ENCODE peak calls at places on chromosomes 13 and 19, in four cellular contexts. X is BE2C, U is PC-3, T is mucosa of descending colon. E is an unnamed sample. For H3K9me3, the result is how much of the 10 kb centered on the place peaks cover.

GRCh38 chr13:113082198-113083021 is 23.2 kb upstream of the F7 start:
- DNase-seq in X (no peak), U (no peak), T (no peak), E (no peak)

GRCh38 chr19:16593181-16593580 is 21.0 kb upstream of the SLC35E1 start:
- DNase-seq in U (no peak), X (no peak), T (no peak), E (no peak)

GRCh38 chr13:35923347-35923746 is 207.8 kb downstream of the DCLK1 start:
- DNase-seq in T (no peak), X (no peak), U (peak), E (peak)

GRCh38 chr19:28746486-28746885 is 466.5 kb downstream of the UQCRFS1 start:
- DNase-seq in X (no peak), T (no peak), U (no peak), E (no peak)

GRCh38 chr19:44644391-44645016 is 794 bp downstream of the PVR start:
- DNase-seq in T (peak), X (peak), U (peak), E (peak)

GRCh38 chr19:44092108-44092507 is 2.1 kb upstream of the ZNF224 start:
- DNase-seq in X (no peak), U (no peak), T (no peak), E (no peak)

GRCh38 chr13:107824636-107825035 is 390.7 kb downstream of the LIG4 start:
- DNase-seq in X (no peak), T (no peak), U (no peak), E (no peak)

GRCh38 chr19:54107876-54108490 is 5.3 kb downstream of the NDUFA3 start:
- DNase-seq in T (no peak), X (no peak), U (no peak), E (no peak)

GRCh38 chr19:7670150-7670784 is 1.4 kb downstream of the RETN start:
- DNase-seq in T (no peak), X (no peak), U (no peak), E (no peak)

GRCh38 chr13:51333421-51333820 is 6.1 kb upstream of the SERPINE3 start:
- DNase-seq in X (no peak), U (no peak), T (no peak), E (no peak)

GRCh38 chr13:60721063-60721462 is 324.0 kb downstream of the TDRD3 start:
- DNase-seq in X (no peak), U (no peak), T (no peak), E (no peak)

GRCh38 chr19:18435185-18435841 is 2.6 kb downstream of the ISYNA1 start:
- DNase-seq in T (no peak), X (no peak), U (no peak), E (no peak)

GRCh38 chr19:55455576-55456235 is 5.7 kb downstream of the ISOC2 start:
- DNase-seq in X (no peak), U (no peak), T (no peak), E (no peak)

GRCh38 chr19:22140356-22140755 is 56.4 kb downstream of the ZNF676 start:
- DNase-seq in U (no peak), T (no peak), X (no peak), E (no peak)

GRCh38 chr19:22144394-22144793 is 52.4 kb downstream of the ZNF676 start:
- DNase-seq in U (no peak), T (no peak), X (peak), E (peak)
- H3K9me3 ChIP-seq in U (under half), T (half or more), X (under half), E (under half)

GRCh38 chr19:37098570-37098969 is 20.3 kb downstream of the ZNF420 start:
- DNase-seq in X (no peak), T (no peak), U (no peak), E (no peak)
- H3K9me3 ChIP-seq in X (under half), T (half or more), U (under half), E (under half)

DNA sequence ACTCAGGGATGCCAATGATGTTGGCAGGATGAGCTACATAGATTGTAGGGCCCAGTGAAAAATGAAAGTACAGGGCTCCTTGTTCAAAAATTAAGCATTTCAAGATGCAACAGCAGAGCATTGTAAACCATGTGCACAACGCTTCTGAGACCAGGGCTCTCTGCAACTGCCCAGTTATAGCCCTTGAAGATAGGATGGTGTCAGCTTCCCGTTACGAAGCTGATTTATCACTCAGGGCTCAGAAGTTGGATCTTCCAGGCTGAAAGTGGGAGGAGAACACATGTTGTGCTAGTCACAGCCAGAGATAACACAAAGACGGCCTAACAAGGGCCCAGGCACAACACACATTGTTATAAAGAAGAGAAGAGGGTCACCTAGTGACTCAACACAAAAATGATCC is 466.7 kb downstream of the TUBA3C start:
- DNase-seq in T (no peak), X (no peak), U (no peak), E (no peak)
- H3K9me3 ChIP-seq in T (under half), X (under half), U (under half), E (under half)

DNA sequence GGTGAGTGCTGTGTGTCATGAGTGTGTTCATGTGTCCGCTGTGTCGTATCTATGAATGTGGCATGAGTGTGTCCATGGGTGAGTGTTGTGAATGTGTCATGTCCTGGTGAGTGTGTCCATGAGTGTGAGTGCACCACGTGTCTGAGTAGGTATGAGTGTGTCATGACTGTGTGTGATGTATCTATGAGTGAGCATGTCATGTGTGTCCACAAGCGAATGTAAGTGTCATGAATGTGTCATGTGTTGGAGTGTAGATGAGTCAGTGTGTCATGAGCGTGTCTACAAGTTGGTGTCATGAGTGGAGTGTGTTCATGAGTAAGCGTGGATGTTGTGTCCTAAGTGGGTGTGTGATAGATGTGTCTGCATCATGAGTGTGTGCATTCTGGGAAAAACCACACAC is 129.4 kb downstream of the TUBA3C start:
- DNase-seq in X (no peak), U (no peak), T (no peak), E (no peak)
- H3K9me3 ChIP-seq in X (under half), U (under half), T (half or more), E (under half)

GRCh38 chr13:77506874-77507273 is 28.6 kb upstream of the SCEL start:
- DNase-seq in U (peak), T (no peak), X (no peak), E (peak)

GRCh38 chr13:77507931-77508776 is 27.4 kb upstream of the SCEL start:
- DNase-seq in U (peak), T (no peak), X (peak), E (peak)

GRCh38 chr13:77510156-77510555 is 25.4 kb upstream of the SCEL start:
- DNase-seq in X (no peak), T (no peak), U (no peak), E (peak)

GRCh38 chr13:77511552-77511951 is 24.0 kb upstream of the SCEL start:
- DNase-seq in X (peak), U (no peak), T (no peak), E (peak)

DNA sequence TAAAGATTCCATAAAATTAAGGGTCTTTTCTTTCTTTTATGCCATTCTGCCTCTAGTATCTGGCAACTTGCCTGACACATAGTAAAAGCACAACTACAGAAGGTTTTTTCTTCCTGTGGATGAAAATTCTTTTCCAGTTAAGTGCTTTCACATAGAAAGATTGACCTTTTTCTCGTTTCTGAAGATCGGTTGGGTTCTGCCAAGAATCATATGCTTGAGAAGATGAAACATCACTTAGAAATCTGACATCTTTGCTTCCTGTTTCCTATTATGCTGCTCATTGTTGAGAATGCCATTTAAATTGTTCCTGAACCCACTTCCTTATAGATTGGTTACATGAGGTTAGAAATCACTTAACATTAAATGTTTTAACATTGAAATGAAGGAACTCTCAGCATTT is 26.3 kb upstream of the SCEL start:
- DNase-seq in U (peak), T (no peak), X (no peak), E (peak)
- H3K9me3 ChIP-seq in U (under half), T (under half), X (under half), E (under half)

GRCh38 chr13:90956036-90956435 is 391.5 kb upstream of the MIR17HG start:
- DNase-seq in X (no peak), T (no peak), U (no peak), E (no peak)
- H3K9me3 ChIP-seq in X (under half), T (under half), U (under half), E (under half)

GRCh38 chr19:35767288-35768081 is 7.9 kb upstream of the ARHGAP33 start:
- DNase-seq in T (no peak), X (no peak), U (no peak), E (no peak)

GRCh38 chr19:35760711-35761349 is 2.9 kb downstream of the PROSER3 start:
- DNase-seq in U (peak), X (no peak), T (no peak), E (no peak)

GRCh38 chr19:35768082-35768421 is 7.3 kb upstream of the ARHGAP33 start:
- DNase-seq in U (no peak), X (no peak), T (no peak), E (no peak)

GRCh38 chr19:35764432-35765315 is 6.7 kb downstream of the PROSER3 start:
- DNase-seq in T (no peak), X (no peak), U (no peak), E (no peak)

DNA sequence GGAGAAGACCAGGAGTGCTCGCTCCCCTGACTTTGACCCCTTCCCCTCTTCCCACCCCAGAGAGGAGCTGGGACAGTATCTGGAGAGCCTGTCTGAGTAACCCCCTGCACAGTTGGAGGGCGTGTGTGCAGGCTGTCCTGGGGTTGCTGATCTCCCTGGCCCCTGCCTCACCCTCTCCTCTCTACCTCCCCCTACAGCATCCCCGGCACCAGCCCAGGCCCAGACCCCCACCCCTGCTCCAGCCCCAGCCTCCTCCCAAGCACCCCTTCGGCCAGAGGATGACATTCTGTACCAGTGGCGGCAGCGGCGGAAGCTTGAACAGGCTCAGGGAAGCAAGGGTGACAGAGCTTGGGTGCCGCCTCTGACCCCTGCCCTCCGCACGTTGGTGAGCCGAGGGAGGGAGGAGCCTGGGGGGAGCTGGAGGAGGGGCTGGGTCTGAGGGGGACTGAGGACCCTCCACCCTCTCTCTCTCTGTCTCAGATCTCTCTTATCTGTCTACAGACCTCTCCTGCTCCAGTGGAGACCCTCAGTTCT is 8.7 kb downstream of the PROSER3 start:
- DNase-seq in X (no peak), U (no peak), T (no peak), E (no peak)
- H3K9me3 ChIP-seq in X (under half), U (under half), T (under half), E (under half)

DNA sequence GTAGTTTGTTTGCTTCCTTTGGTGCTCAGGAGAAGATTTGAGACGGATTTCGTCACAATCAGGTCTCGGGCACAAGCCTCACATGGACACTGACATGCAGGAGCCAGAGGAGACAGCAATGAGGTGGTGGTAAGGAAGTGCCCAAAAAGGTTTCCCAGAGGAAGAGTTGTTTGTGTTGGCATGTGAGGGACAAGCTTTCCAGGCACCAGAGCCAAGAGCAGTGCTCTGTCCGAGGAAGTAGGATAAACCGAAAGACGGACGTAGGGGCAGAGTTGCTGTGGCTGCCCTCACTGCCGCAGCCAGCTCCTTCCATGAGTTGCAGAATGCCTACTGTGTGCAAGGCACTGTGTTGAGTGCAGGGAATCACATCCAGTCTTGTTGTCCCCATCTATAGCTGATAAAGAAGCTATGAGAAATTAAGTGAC is 27.7 kb downstream of the SAE1 start:
- DNase-seq in U (no peak), X (no peak), T (peak), E (no peak)
- H3K9me3 ChIP-seq in U (under half), X (under half), T (under half), E (under half)

E was measured in astrocyte.